ENCODE peak calls at places on chromosome 16, in six cellular contexts. O is fibroblast of pulmonary artery; R is AG04449; E is Panc1; I is CD4-positive, alpha-beta memory T cell; F is astrocyte of the cerebellum. K is an unnamed sample.

GRCh38 chr16:10622036-10622921 is 41.9 kb upstream of the EMP2 start:
- DNase-seq in R (no peak), F (no peak), E (no peak), I (no peak), O (no peak), K (no peak)

GRCh38 chr16:81313731-81314602 is 795 bp upstream of the GAN start:
- DNase-seq in I (no peak), E (no peak), O (peak), F (no peak), R (peak), K (peak)

GRCh38 chr16:1691276-1691675 is 13.2 kb downstream of the JPT2 start:
- DNase-seq in O (peak), E (no peak), R (no peak), I (no peak), F (no peak), K (no peak)

GRCh38 chr16:70433456-70434103 is 5.3 kb downstream of the ST3GAL2 start:
- DNase-seq in I (no peak), R (no peak), F (peak), E (no peak), O (peak), K (no peak)

GRCh38 chr16:50884066-50884860 is 142.4 kb downstream of the CYLD start:
- DNase-seq in I (no peak), O (no peak), E (no peak), F (no peak), R (no peak), K (peak)

GRCh38 chr16:82655720-82656500 is 29.1 kb downstream of the CDH13 start:
- DNase-seq in E (no peak), R (no peak), O (no peak), F (no peak), I (no peak), K (no peak)

GRCh38 chr16:73176577-73177013 is 128.7 kb upstream of the ZFHX3 start:
- DNase-seq in O (peak), E (peak), I (no peak), F (peak), R (peak), K (no peak)

GRCh38 chr16:12470311-12471229 is 333.1 kb downstream of the CPPED1 start:
- DNase-seq in I (no peak), R (no peak), O (no peak), F (peak), E (no peak), K (no peak)

GRCh38 chr16:61480250-61480649 is 556.0 kb downstream of the CDH8 start:
- DNase-seq in F (no peak), O (no peak), E (no peak), R (no peak), I (no peak), K (no peak)

GRCh38 chr16:85635545-85636140 is 22.5 kb downstream of the GSE1 start:
- DNase-seq in I (no peak), F (no peak), O (no peak), R (no peak), E (no peak), K (no peak)

GRCh38 chr16:11620243-11621003 is 33.7 kb upstream of the LITAF start:
- DNase-seq in O (no peak), E (no peak), I (no peak), F (no peak), R (no peak), K (no peak)

GRCh38 chr16:84354306-84354705 is 14.0 kb upstream of the ATP2C2 start:
- DNase-seq in F (no peak), O (no peak), E (no peak), R (no peak), I (no peak), K (no peak)

GRCh38 chr16:84351630-84352029 is 16.7 kb upstream of the ATP2C2 start:
- DNase-seq in O (no peak), F (no peak), I (no peak), E (no peak), R (no peak), K (no peak)

GRCh38 chr16:84349852-84350565 is 18.3 kb upstream of the ATP2C2 start:
- DNase-seq in O (no peak), F (no peak), R (no peak), I (no peak), E (no peak), K (no peak)

GRCh38 chr16:84348386-84348785 is 20.0 kb upstream of the ATP2C2 start:
- DNase-seq in F (no peak), O (no peak), I (no peak), R (no peak), E (no peak), K (no peak)

DNA sequence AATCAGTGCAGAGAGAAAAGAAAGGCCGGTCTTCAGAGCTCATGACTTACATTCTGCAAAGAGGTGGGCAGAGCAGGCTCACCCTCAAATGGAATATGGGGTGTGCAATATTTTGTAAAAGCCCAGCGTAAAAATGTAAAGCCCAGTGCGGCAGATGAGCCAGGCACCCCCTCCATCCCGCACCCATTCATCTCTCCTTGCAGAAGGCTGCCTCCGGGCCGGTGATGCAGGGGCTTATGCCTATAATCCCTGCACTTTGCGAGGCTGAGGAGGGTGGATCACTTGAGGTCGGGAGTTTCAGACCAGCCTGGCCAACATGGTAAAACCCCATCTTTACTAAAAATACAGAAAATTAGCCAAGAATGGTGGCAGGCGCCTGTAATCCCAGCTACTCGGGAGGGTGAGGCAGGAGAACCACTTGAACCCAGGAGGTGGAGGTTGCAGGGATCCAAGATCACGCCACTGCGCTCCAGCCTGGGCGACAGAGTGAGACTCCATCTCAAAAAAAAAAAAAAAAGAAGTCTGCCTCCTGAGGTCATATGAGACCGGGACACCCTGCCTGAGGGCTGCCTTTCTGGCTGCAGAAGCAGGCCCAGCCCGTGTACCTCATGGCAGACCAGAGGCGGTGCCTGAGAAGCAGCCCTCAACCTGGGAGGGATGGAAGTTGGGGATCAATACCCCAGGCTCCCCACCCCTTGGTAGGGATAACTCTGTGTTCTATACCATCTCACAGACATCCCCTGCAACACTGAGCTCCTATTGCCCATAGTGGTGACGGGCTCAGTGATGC is 17.5 kb upstream of the ATP2C2 start:
- DNase-seq in I (no peak), F (no peak), R (no peak), O (no peak), E (no peak), K (no peak)
- H3K4me3 ChIP-seq in I (no peak), F (no peak), R (no peak), O (no peak), E (no peak), K (no peak)

DNA sequence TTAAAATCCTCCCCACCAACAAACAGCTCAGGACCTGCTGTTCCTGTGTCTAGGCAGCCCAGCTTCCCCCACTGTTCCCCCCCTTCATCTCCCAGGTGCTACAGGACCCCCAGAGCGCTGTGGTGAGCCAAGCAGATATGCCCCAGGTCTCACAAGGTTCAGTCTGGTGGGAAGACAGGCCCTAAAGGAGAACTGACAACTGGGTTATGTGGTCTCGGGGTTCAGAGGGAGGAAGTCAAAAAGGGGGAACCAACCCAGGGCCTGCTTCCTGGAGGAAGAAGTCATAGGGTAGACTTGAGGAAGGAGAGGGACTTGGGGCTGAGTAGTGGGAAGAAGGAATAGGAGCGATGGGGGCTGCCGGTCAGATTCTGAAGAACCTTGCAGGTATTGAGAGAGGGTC is 2.6 kb downstream of the RIPOR1 start:
- DNase-seq in I (no peak), E (no peak), O (no peak), R (no peak), F (no peak), K (no peak)
- H3K4me3 ChIP-seq in I (no peak), E (no peak), O (peak), R (no peak), F (peak), K (no peak)

DNA sequence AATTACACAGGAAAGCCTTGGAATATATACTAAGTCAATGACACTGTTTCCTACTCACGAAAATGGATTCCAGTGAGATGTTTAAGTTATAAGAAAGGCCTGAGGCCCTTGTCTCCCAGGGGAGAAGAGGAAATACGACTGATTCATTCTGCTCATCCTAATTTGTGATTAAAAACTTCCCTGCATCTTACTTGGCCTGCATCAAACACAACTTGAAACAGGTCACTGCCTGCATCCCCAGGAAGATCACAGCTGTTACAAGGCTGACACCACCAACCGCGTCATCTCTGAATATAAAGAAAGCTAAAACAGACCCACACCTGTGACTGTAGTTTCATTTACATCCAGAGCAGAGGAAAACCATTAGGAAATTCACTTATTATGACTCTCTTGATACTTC is 121.9 kb downstream of the DNAH3 start:
- DNase-seq in I (no peak), E (no peak), F (no peak), R (no peak), O (no peak), K (no peak)
- H3K4me3 ChIP-seq in I (no peak), E (no peak), F (no peak), R (no peak), O (no peak), K (no peak)

DNA sequence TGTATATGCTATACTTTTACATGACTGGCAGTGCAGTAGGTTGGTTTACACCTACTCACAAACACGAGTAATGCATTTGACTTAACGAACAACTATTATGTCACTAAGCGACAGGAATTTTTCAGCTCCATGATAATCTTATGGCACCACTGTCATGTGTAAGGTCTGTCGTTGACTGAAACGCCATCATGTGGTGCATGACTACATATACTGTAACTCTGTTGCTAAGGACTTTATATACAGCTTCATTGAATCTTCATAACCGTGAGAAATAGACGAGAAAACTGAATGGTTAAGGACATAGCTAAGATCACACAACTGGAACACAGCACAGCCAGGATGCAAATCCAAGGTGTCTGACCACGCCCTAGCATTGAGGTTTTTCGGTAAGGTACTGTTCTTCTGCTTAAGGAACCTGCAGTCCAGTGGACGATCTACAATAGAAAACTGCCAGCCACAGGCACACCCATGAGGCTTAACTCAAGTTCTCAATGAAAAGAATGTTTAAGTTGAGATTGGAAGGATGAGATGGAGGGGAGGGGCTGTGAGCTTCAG is 3.3 kb downstream of the CFAP20 start:
- DNase-seq in F (no peak), O (no peak), R (no peak), I (no peak), E (no peak), K (no peak)
- H3K4me3 ChIP-seq in F (no peak), O (no peak), R (no peak), I (no peak), E (no peak), K (no peak)

GRCh38 chr16:19472487-19472886 is 49.4 kb downstream of the GDE1 start:
- DNase-seq in E (no peak), F (no peak), R (no peak), O (no peak), I (no peak), K (no peak)
- H3K4me3 ChIP-seq in E (no peak), F (no peak), R (no peak), O (no peak), I (no peak), K (no peak)

GRCh38 chr16:56742030-56742984 is 12.4 kb downstream of the NUP93 start:
- DNase-seq in O (peak), R (peak), F (peak), E (no peak), I (no peak), K (no peak)
- H3K4me3 ChIP-seq in O (no peak), R (peak), F (no peak), E (no peak), I (no peak), K (no peak)